ENCODE peak calls at places on chromosomes 13 and 19, in seven cellular contexts. F is adrenal gland, P is body of pancreas, D is ovary, R is uterus, Y is lower leg skin, S is breast epithelium. I is an unnamed sample.

GRCh38 chr19:13014101-13014920 is 19.0 kb downstream of the NFIX start:
- DNase-seq in F (no peak), P (no peak), D (peak), R (peak), Y (no peak), S (no peak), I (no peak)

GRCh38 chr19:54231077-54231931 is 8.5 kb upstream of the LILRB3 start:
- DNase-seq in F (peak), P (peak), D (peak), R (peak), Y (peak), S (peak), I (peak)

GRCh38 chr19:18223860-18224524 is 2.2 kb downstream of the PDE4C start:
- DNase-seq in F (peak), P (peak), D (peak), R (peak), Y (no peak), S (no peak), I (peak)

GRCh38 chr13:99542788-99543406 is 41.6 kb downstream of the TM9SF2 start:
- DNase-seq in F (peak), P (no peak), D (no peak), R (no peak), Y (no peak), S (no peak), I (no peak)

GRCh38 chr13:30934381-30934780 is 1.9 kb downstream of the TEX26 start:
- DNase-seq in F (no peak), P (no peak), D (no peak), R (no peak), Y (no peak), S (no peak), I (no peak)

GRCh38 chr19:53849237-53849676 is 18.4 kb upstream of the MYADM start:
- DNase-seq in F (no peak), P (no peak), D (no peak), R (no peak), Y (no peak), S (no peak), I (no peak)

GRCh38 chr13:73740681-73741080 is 393.5 kb downstream of the KLF12 start:
- DNase-seq in F (no peak), P (no peak), D (peak), R (no peak), Y (no peak), S (no peak), I (no peak)

GRCh38 chr19:55660991-55661390 is 6.2 kb downstream of the U2AF2 start:
- DNase-seq in F (no peak), P (no peak), D (no peak), R (no peak), Y (no peak), S (no peak), I (no peak)

GRCh38 chr19:28400953-28401671 is 811.8 kb downstream of the UQCRFS1 start:
- DNase-seq in F (no peak), P (no peak), D (no peak), R (no peak), Y (no peak), S (no peak), I (no peak)

GRCh38 chr19:13255041-13255718 is 105.0 kb downstream of the IER2 start:
- DNase-seq in F (no peak), P (no peak), D (no peak), R (no peak), Y (no peak), S (no peak), I (no peak)

GRCh38 chr13:81001828-81002385 is 661.0 kb upstream of the SPRY2 start:
- DNase-seq in F (no peak), P (no peak), D (no peak), R (no peak), Y (no peak), S (no peak), I (no peak)

GRCh38 chr13:75550159-75550567 is 572 bp downstream of the UCHL3 start:
- DNase-seq in F (peak), P (peak), D (no peak), R (peak), Y (no peak), S (peak), I (peak)

GRCh38 chr13:95267662-95268369 is 33.4 kb downstream of the ABCC4 start:
- DNase-seq in F (no peak), P (no peak), D (no peak), R (no peak), Y (no peak), S (no peak), I (peak)

GRCh38 chr13:23378009-23378632 is 55.4 kb downstream of the SACS start:
- DNase-seq in F (peak), P (no peak), D (no peak), R (peak), Y (no peak), S (no peak), I (no peak)

GRCh38 chr13:21800847-21801616 is 130.2 kb downstream of the FGF9 start:
- DNase-seq in F (no peak), P (no peak), D (no peak), R (no peak), Y (no peak), S (no peak), I (no peak)

GRCh38 chr13:98541211-98541610 is 35.7 kb downstream of the STK24 start:
- DNase-seq in F (no peak), P (no peak), D (no peak), R (no peak), Y (no peak), S (no peak), I (no peak)

GRCh38 chr13:20528451-20528850 is 2.8 kb upstream of the CRYL1 start:
- DNase-seq in F (no peak), P (no peak), D (no peak), R (no peak), Y (no peak), S (no peak), I (no peak)

GRCh38 chr13:20525144-20525600 is 485 bp downstream of the CRYL1 start:
- DNase-seq in F (peak), P (peak), D (peak), R (peak), Y (peak), S (no peak), I (peak)

GRCh38 chr13:20526664-20527063 is 1.0 kb upstream of the CRYL1 start:
- DNase-seq in F (no peak), P (no peak), D (no peak), R (no peak), Y (no peak), S (no peak), I (no peak)

GRCh38 chr13:20521388-20521787 is 4.3 kb downstream of the CRYL1 start:
- DNase-seq in F (no peak), P (no peak), D (no peak), R (no peak), Y (no peak), S (no peak), I (no peak)

DNA sequence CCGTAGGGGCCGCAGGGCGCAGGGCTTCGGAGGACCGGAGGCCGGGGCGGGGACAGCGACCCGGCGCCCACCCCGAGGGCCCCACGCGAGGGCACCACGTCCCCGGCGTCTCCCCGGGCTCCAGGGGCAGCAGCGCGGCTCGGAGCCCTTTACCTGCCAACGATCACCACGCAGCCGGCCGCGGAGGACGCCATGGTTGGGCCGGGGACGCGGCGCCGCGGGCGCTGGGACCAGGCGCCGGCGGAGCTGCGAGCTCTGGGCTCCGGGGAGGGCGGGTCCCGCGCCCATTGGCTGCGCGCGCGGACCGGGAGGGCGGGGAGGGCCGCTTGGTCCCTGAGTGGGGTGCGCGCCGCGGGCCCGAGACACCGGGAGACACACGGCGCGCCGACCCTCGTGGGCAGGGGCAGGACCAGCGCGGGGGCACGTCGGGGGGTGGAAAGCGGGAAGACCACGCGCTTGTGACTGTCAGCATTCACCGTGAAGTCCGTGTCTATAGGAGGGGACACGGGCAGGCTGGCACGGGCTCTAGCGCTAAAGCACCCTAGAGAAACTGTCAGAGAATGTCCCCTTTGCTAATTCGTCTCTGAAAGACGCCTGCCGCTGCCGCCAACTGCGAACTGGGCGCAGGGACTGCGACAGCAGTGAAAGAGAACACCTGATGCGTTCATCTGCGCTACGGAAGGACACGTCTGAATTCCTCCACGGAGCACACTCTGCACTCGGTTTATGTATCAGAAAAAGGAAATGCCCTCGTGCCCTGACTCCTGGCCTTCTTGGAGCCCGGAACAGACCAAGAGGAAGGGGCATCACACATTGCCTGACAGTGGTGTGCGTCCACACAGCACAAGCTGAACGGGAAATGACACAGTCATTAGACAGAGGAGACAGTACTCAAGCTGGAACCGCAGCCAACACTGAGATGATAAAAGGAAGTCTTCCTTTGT is at the start of gene CRYL1:
- DNase-seq in F (peak), P (peak), D (peak), R (peak), Y (peak), S (peak), I (peak)
- TF ChIP-seq POLR2A in F (peak), P (peak), D (peak), R (peak), Y (no peak), S (no peak), I (peak)

GRCh38 chr19:38360839-38361631 is 13.3 kb upstream of the PSMD8 start:
- DNase-seq in F (no peak), P (no peak), D (no peak), R (no peak), Y (no peak), S (no peak), I (no peak)

GRCh38 chr19:38361633-38362075 is 12.7 kb upstream of the PSMD8 start:
- DNase-seq in F (peak), P (peak), D (peak), R (peak), Y (peak), S (peak), I (peak)

GRCh38 chr19:38359242-38360021 is 14.9 kb upstream of the PSMD8 start:
- DNase-seq in F (no peak), P (no peak), D (no peak), R (no peak), Y (no peak), S (no peak), I (no peak)

GRCh38 chr19:38360351-38360750 is 14.0 kb upstream of the PSMD8 start:
- DNase-seq in F (no peak), P (no peak), D (no peak), R (no peak), Y (no peak), S (no peak), I (no peak)

GRCh38 chr19:38362076-38362945 is 12.1 kb upstream of the PSMD8 start:
- DNase-seq in F (peak), P (peak), D (peak), R (peak), Y (peak), S (peak), I (peak)
- TF ChIP-seq POLR2A in F (no peak), P (peak), D (no peak), R (no peak), Y (no peak), S (peak), I (no peak)

GRCh38 chr13:50909605-50910482 is at the start of gene RNASEH2B:
- DNase-seq in F (peak), P (peak), D (peak), R (peak), Y (peak), S (peak), I (peak)
- TF ChIP-seq POLR2A in F (no peak), P (peak), D (peak), R (peak), Y (no peak), S (no peak), I (peak)

DNA sequence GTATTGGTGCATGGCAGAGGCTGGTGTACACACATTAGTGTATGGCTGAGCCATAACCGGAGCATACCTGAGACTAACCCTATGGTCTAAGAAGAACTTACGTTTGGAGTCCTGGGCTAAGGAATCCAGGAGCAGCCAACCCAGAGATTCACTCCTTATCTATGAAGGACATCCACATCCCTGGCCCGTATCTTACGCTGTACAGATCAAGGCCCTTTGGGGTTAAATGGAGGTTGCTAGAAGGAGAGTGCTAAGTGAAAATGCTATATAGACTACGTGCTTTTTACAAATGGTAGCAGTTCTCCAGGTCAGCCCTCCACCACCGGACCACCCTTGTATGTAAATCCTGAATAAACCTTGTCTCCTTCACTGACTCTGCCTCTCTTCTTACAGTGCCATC is 1.9 kb upstream of the SUGT1 start:
- DNase-seq in F (no peak), P (no peak), D (no peak), R (no peak), Y (no peak), S (no peak), I (peak)
- TF ChIP-seq POLR2A in F (no peak), P (no peak), D (no peak), R (no peak), Y (no peak), S (no peak), I (no peak)

GRCh38 chr19:40613669-40614594 is 12.8 kb downstream of the LTBP4 start:
- DNase-seq in F (peak), P (peak), D (peak), R (peak), Y (peak), S (peak), I (peak)

GRCh38 chr19:40616941-40617340 is 15.8 kb downstream of the LTBP4 start:
- DNase-seq in F (no peak), P (no peak), D (no peak), R (no peak), Y (no peak), S (no peak), I (no peak)

GRCh38 chr19:40612831-40613668 is 11.9 kb downstream of the LTBP4 start:
- DNase-seq in F (peak), P (peak), D (peak), R (no peak), Y (peak), S (no peak), I (peak)

GRCh38 chr19:40616178-40616577 is 15.0 kb downstream of the LTBP4 start:
- DNase-seq in F (no peak), P (no peak), D (no peak), R (no peak), Y (no peak), S (no peak), I (no peak)

DNA sequence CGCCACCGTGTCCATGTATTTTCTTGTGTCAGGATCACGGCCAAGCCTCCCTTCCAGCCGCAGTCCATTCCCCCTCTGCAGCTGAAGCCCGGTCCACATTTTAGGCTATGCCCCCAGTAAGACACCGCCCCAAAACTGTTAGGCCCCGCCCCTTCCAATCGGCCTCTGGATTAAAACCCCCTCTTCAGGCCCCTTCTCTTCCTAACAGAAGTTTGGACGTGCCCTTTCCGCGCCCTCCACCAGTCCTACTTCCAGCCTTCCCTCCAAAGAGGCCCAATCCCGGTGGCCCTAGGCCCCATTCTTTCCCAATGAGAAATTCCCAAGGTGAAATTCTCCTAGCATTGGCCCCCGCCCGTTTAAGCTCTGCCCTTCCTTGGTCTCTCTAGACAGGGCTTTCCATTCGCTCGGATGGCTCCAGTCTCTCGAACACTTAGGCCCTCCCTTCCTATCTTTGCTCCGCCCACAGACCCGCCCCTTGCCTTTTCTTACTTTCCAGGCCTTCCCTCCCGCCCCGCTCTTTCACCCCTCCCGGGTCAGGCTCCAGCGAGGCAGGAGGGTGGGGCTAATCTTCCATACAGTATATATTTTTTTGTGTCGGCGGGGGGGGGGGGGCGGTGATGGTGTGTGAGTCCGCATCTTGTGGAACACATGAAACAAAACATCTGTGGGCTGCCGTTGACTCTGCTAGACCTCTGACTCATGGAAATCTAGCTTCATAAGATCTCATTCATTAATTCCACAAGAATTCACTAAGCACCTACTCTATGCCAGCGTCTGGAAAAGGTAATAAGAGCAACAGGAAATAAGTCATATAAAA is 13.6 kb downstream of the LTBP4 start:
- DNase-seq in F (peak), P (peak), D (peak), R (peak), Y (peak), S (peak), I (peak)
- TF ChIP-seq POLR2A in F (no peak), P (no peak), D (no peak), R (peak), Y (no peak), S (no peak), I (no peak)

GRCh38 chr19:1168562-1168873 is 5.5 kb downstream of the SBNO2 start:
- DNase-seq in F (no peak), P (no peak), D (no peak), R (no peak), Y (no peak), S (no peak), I (no peak)

GRCh38 chr19:1170938-1171754 is 2.9 kb downstream of the SBNO2 start:
- DNase-seq in F (peak), P (peak), D (no peak), R (no peak), Y (peak), S (no peak), I (no peak)

GRCh38 chr19:1167687-1168561 is 6.1 kb downstream of the SBNO2 start:
- DNase-seq in F (peak), P (peak), D (peak), R (no peak), Y (peak), S (no peak), I (no peak)

GRCh38 chr19:1169921-1170885 is 3.9 kb downstream of the SBNO2 start:
- DNase-seq in F (peak), P (peak), D (peak), R (peak), Y (no peak), S (peak), I (no peak)

DNA sequence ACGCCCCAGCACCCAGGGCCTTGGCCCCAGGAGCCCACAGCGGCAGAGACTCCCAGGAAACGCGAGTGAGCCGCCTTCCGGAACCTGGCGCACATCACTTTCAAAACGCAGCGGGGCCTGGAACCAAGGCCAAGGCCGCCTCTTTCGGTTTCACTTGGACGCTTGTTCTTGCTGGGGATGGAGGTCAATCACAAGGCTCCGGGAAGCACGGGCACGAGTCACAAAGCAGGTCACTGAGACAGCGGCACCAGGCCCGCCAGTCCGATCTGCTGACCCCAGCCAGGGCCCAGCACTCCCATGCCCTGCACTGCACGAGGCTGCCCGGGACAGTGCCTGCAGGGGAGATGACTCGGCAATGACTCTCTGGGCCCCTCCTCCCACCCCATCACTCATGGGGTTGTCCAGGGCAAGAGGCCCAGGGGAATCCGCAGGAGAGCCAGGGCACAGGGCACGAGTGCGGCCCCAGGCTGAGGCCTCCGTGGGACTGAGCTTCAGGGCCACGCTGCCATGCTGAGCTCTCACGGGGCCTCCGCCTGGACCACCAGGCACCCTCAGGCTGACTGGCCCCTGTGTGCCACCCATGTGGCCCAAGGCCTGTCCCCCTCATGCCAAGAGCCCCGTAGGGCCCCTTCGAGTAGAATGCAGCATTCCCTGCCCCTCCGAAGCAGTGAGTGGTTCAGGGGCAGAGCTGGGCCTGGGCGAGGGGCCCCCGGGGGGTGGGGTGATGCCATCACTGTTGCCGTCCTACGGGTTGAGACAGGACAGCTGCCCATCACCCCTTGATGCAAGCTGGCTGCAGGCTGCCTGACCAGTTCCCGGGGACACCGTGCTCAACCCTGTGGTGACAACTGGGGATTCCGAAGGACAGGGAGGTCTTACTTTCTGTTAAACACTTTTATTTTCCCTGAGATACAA is 4.9 kb downstream of the SBNO2 start:
- DNase-seq in F (peak), P (peak), D (peak), R (peak), Y (peak), S (no peak), I (peak)
- TF ChIP-seq POLR2A in F (peak), P (peak), D (no peak), R (no peak), Y (no peak), S (no peak), I (no peak)

GRCh38 chr19:41425174-41426115 is 1.7 kb downstream of the B3GNT8 start:
- DNase-seq in F (no peak), P (no peak), D (no peak), R (no peak), Y (no peak), S (no peak), I (no peak)

GRCh38 chr19:41427647-41428480 is 690 bp upstream of the B3GNT8 start:
- DNase-seq in F (peak), P (peak), D (peak), R (peak), Y (peak), S (no peak), I (peak)

GRCh38 chr19:41426116-41426841 is 895 bp downstream of the B3GNT8 start:
- DNase-seq in F (peak), P (no peak), D (peak), R (no peak), Y (peak), S (no peak), I (no peak)

GRCh38 chr19:41428481-41428859 is 1.3 kb upstream of the B3GNT8 start:
- DNase-seq in F (no peak), P (no peak), D (no peak), R (no peak), Y (no peak), S (no peak), I (no peak)

GRCh38 chr19:41426952-41427646 is at the start of gene B3GNT8:
- DNase-seq in F (peak), P (peak), D (peak), R (peak), Y (peak), S (peak), I (peak)
- TF ChIP-seq POLR2A in F (no peak), P (peak), D (no peak), R (no peak), Y (no peak), S (no peak), I (no peak)

GRCh38 chr13:79491715-79492114 is 10.8 kb downstream of the NDFIP2 start:
- DNase-seq in F (no peak), P (no peak), D (no peak), R (no peak), Y (no peak), S (no peak), I (no peak)
- TF ChIP-seq POLR2A in F (no peak), P (no peak), D (no peak), R (no peak), Y (no peak), S (no peak), I (no peak)

GRCh38 chr13:51193387-51193786 is 28.8 kb upstream of the FAM124A start:
- DNase-seq in F (no peak), P (no peak), D (no peak), R (no peak), Y (no peak), S (no peak), I (no peak)
- TF ChIP-seq POLR2A in F (no peak), P (no peak), D (no peak), R (no peak), Y (no peak), S (no peak), I (no peak)